ENCODE peak calls at places on chromosomes 2 and 18, in ten cellular contexts. Y is activated CD8-positive, alpha-beta T cell treated with anti-CD3 and anti-CD28 coated beads for 36 hours; R is neural crest cell; B is osteocyte; Q is Calu3; S is LNCaP clone FGC; T is MCF 10A; L is brain microvascular endothelial cell; P is HCT116; W is astrocyte of the cerebellum. O is an unnamed sample.

GRCh38 chr2:216646116-216646515 is 12.9 kb downstream of the IGFBP2 start:
- DNase-seq in Y (no peak), R (no peak), B (no peak), Q (no peak), S (no peak), T (no peak), L (no peak), P (no peak), W (no peak), O (no peak)

GRCh38 chr2:136104977-136105376 is 13.0 kb downstream of the CXCR4 start:
- DNase-seq in Y (no peak), R (no peak), B (no peak), Q (peak), S (no peak), T (peak), L (no peak), P (no peak), W (no peak), O (no peak)

GRCh38 chr2:233803292-233803911 is 25.3 kb downstream of the MROH2A start:
- DNase-seq in Y (no peak), R (no peak), B (peak), Q (no peak), S (no peak), T (no peak), L (no peak), P (no peak), W (no peak), O (no peak)

GRCh38 chr2:227155395-227155794 is 8.6 kb downstream of the COL4A4 start:
- DNase-seq in Y (no peak), R (no peak), B (no peak), Q (no peak), S (no peak), T (no peak), L (no peak), P (no peak), W (no peak), O (no peak)

GRCh38 chr2:96423866-96424265 is 81.3 kb downstream of the NEURL3 start:
- DNase-seq in Y (no peak), R (no peak), B (no peak), Q (no peak), S (no peak), T (no peak), L (no peak), P (no peak), W (no peak), O (no peak)

GRCh38 chr18:13235981-13236380 is 17.4 kb downstream of the LDLRAD4 start:
- DNase-seq in Y (no peak), R (no peak), B (peak), Q (no peak), S (no peak), T (no peak), L (no peak), P (no peak), W (no peak), O (no peak)

GRCh38 chr2:128406629-128407252 is 88.1 kb upstream of the HS6ST1 start:
- DNase-seq in Y (no peak), R (no peak), B (no peak), Q (no peak), S (no peak), T (no peak), L (no peak), P (no peak), W (no peak), O (no peak)

GRCh38 chr2:234211797-234212196 is 161.3 kb downstream of the SPP2 start:
- DNase-seq in Y (no peak), R (no peak), B (no peak), Q (no peak), S (no peak), T (no peak), L (peak), P (no peak), W (no peak), O (no peak)

GRCh38 chr2:9807555-9808305 is 35.5 kb upstream of the TAF1B start:
- DNase-seq in Y (no peak), R (no peak), B (no peak), Q (no peak), S (no peak), T (no peak), L (no peak), P (no peak), W (no peak), O (no peak)

GRCh38 chr2:71449343-71449742 is 4.0 kb upstream of the DYSF start:
- DNase-seq in Y (no peak), R (no peak), B (no peak), Q (no peak), S (no peak), T (no peak), L (no peak), P (no peak), W (no peak), O (no peak)

GRCh38 chr2:175251425-175252041 is 70.0 kb upstream of the ATP5MC3 start:
- DNase-seq in Y (peak), R (peak), B (no peak), Q (peak), S (no peak), T (peak), L (peak), P (peak), W (peak), O (no peak)

DNA sequence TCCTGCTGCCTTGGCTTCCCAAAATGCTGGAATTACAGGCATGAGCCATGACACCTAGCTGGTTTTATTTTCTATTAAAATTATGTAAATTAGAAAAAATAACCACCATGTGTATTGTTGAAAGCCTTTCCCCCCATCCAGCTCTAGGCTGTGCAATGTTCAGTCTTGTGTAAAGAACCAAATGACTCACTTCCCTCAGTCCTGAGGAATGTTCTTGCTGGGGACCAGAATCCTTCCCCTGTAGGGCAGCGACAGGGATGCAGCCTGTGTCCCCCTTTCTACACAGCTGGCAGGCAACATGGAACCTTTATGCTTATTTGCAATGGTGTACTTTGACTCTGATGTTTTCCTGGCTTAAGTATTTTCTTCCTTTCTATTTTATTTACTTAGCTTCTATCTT is 29.4 kb downstream of the AOX1 start:
- DNase-seq in Y (no peak), R (no peak), B (no peak), Q (peak), S (no peak), T (peak), L (peak), P (no peak), W (peak), O (no peak)
- TF ChIP-seq CTCF in Y (no peak), R (no peak), B (no peak), Q (no peak), S (no peak), T (no peak), L (peak), P (no peak), W (no peak), O (no peak)

GRCh38 chr18:35029770-35030169 is 11.4 kb upstream of the MAPRE2 start:
- DNase-seq in Y (no peak), R (no peak), B (no peak), Q (no peak), S (no peak), T (no peak), L (no peak), P (no peak), W (no peak), O (no peak)
- TF ChIP-seq CTCF in Y (peak), R (peak), B (no peak), Q (no peak), S (no peak), T (no peak), L (no peak), P (no peak), W (no peak), O (no peak)

GRCh38 chr2:207734264-207734635 is 22.8 kb downstream of the CCNYL1 start:
- DNase-seq in Y (no peak), R (no peak), B (no peak), Q (no peak), S (peak), T (peak), L (peak), P (peak), W (peak), O (no peak)
- TF ChIP-seq CTCF in Y (no peak), R (peak), B (peak), Q (no peak), S (peak), T (peak), L (peak), P (peak), W (peak), O (no peak)

DNA sequence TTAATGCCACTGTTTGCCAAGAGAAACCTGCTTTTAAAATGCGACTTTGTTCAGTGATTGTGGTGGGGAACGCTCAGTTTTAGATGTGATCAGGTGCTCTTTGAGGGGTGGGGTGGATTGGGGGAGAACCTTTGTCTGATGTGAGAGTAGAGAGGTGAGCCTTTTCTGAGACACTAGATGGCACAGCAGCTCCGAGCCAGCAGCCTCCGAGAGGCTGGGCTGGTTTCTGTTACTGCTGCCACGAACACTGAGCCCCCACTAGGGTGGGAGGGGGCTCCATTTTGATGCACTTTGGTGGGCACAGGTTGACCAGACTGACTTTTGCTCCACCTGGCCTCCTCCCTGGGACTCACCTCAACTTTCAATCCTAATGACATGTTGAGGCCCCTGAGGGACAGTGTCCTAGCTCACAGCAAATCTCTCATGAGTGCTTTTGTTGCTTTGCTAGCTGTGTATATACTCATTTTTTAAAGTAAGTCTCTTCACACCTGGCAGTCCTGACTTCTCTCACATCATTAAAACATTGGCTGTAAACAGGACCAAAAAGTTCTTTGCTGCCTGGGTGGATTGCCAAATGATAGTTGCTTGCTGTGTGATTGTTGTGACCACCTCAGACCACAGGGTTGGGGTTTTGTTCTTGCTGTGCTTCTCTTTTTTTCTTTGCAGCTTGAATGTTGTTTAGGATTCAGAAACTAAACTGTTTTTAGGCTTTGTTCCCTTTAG is 98.2 kb upstream of the MAP3K20 start:
- DNase-seq in Y (peak), R (no peak), B (no peak), Q (no peak), S (no peak), T (no peak), L (no peak), P (no peak), W (no peak), O (no peak)
- TF ChIP-seq CTCF in Y (no peak), R (peak), B (peak), Q (no peak), S (peak), T (no peak), L (peak), P (peak), W (no peak), O (no peak)

O was measured in omental fat pad.